ENCODE peak calls at places on chromosomes 3 and 15, in six cellular contexts. D, V, X, B, U and Y are unnamed samples.

GRCh38 chr3:4571690-4572334 is 78.7 kb downstream of the ITPR1 start:
- DNase-seq in D (peak; percentile 53), V (no peak), X (no peak), B (no peak), U (no peak), Y (no peak)

GRCh38 chr15:64430000-64430735 is 30.2 kb upstream of the ZNF609 start:
- DNase-seq in D (peak; percentile 88), V (peak; percentile 42), X (peak; percentile 1), B (peak; percentile 22), U (peak; percentile 37), Y (no peak)

GRCh38 chr15:89514596-89515406 is 18.4 kb upstream of the RHCG start:
- DNase-seq in D (no peak), V (no peak), X (no peak), B (no peak), U (no peak), Y (no peak)

GRCh38 chr3:43726511-43726910 is 35.8 kb downstream of the ABHD5 start:
- DNase-seq in D (no peak), V (no peak), X (no peak), B (no peak), U (no peak), Y (no peak)

GRCh38 chr15:71048913-71049675 is 66.2 kb upstream of the THSD4 start:
- DNase-seq in D (no peak), V (no peak), X (no peak), B (no peak), U (no peak), Y (no peak)

GRCh38 chr3:149273096-149273751 is 51.6 kb upstream of the CP start:
- DNase-seq in D (peak; percentile 93), V (peak; percentile 30), X (no peak), B (peak; percentile 61), U (peak; percentile 44), Y (no peak)

GRCh38 chr15:21267686-21268395 is 172.5 kb downstream of the POTEB3 start:
- DNase-seq in D (no peak), V (no peak), X (no peak), B (no peak), U (no peak), Y (no peak)

GRCh38 chr3:45943207-45943846 is at the start of gene CXCR6:
- DNase-seq in D (no peak), V (no peak), X (no peak), B (no peak), U (no peak), Y (no peak)

GRCh38 chr15:58512522-58512921 is 80.7 kb downstream of the LIPC start:
- DNase-seq in D (no peak), V (no peak), X (no peak), B (no peak), U (no peak), Y (no peak)

GRCh38 chr3:5769825-5770224 is 582.3 kb downstream of the EDEM1 start:
- DNase-seq in D (no peak), V (no peak), X (no peak), B (no peak), U (no peak), Y (no peak)

GRCh38 chr15:39204031-39204430 is 376.8 kb upstream of the THBS1 start:
- DNase-seq in D (no peak), V (no peak), X (no peak), B (no peak), U (no peak), Y (no peak)

GRCh38 chr3:186930143-186930638 is at the start of gene ST6GAL1:
- DNase-seq in D (peak; percentile 93), V (peak; percentile 89), X (peak; percentile 19), B (peak; percentile 84), U (peak; percentile 87), Y (peak; percentile 76)

GRCh38 chr3:186932281-186933181 is 2.2 kb downstream of the ST6GAL1 start:
- DNase-seq in D (no peak), V (no peak), X (no peak), B (no peak), U (no peak), Y (no peak)

GRCh38 chr3:186931487-186932280 is 1.4 kb downstream of the ST6GAL1 start:
- DNase-seq in D (peak; percentile 67), V (peak; percentile 57), X (peak; percentile 47), B (peak; percentile 57), U (peak; percentile 64), Y (no peak)

GRCh38 chr3:186929676-186930075 is 650 bp upstream of the ST6GAL1 start:
- DNase-seq in D (peak; percentile 17), V (no peak), X (no peak), B (no peak), U (no peak), Y (no peak)

DNA sequence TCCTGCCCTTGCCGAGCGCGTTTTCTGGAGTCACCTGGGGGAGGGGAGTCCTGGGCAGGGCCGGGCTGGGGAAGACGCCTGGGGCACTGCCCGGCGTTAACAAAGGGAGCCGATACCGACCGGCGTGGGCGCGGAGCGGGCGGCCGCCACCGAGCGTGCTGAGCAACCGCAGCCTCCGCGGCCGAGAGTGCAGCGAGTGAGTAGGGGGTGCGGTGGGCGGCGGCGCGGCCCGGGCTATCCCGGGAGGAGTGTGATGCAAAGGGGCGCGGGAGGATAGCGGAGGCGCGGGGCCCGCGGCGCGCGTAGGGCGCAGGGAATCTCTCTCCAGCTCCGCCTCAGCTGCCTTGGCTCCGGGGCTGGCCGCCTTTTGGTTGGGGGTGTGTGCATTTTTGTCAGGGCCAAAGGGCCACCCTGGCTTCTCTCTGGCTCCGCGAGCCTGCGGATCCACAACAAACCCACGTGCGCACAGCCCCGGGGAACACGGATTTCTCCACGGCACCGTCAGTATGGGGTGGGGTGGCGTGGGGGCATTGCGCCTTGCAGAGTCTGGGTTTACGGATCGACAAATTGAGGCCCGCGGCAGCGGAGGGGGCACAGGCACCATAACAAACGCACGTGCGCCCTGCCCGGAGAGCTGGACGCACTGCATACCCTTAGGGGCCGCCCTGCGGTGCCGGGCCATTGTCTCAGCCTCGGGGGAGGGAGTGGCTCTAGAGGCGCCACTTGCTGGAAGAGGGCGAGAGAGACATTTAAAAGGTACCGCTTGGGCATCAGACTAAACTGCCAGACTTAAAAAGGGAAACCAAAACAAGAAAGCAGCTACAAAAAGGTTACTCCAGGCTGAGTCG is 537 bp downstream of the ST6GAL1 start:
- DNase-seq in D (peak; percentile 94), V (peak; percentile 87), X (peak; percentile 23), B (peak; percentile 77), U (peak; percentile 81), Y (peak; percentile 75)
- TF ChIP-seq CTCF in D (peak; percentile 35), V (no peak), X (no peak), B (peak; percentile 8), U (peak; percentile 25), Y (no peak)

DNA sequence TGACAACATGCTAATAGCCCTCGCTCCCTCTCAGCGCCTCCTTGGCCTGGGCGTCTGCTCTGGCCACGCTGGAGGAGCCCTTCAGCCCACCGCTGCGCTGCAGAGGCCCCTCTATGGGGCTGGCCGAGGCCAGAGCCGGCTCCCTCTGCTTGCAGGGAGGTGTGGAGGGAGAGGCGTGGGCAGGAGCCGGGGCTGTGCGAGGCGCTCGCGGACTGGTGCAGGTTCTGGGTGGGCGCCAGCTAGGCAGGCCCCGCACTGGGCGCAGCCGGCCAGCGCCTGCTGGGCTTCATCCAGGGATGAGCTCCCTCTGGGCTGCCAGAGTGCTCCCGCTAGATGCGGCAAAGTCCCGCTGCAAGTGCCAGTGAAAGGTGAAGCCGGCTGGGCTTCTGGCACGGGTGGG is 21.0 kb upstream of the DNAJC13 start:
- DNase-seq in D (no peak), V (no peak), X (no peak), B (no peak), U (no peak), Y (no peak)
- TF ChIP-seq CTCF in D (no peak), V (no peak), X (no peak), B (no peak), U (no peak), Y (no peak)

GRCh38 chr3:48433472-48434118 is 3.7 kb upstream of the PLXNB1 start:
- DNase-seq in D (no peak), V (no peak), X (no peak), B (no peak), U (no peak), Y (no peak)

GRCh38 chr3:48431224-48432029 is 1.5 kb upstream of the PLXNB1 start:
- DNase-seq in D (no peak), V (no peak), X (no peak), B (no peak), U (no peak), Y (no peak)

GRCh38 chr3:48434591-48435222 is 4.8 kb upstream of the PLXNB1 start:
- DNase-seq in D (no peak), V (no peak), X (no peak), B (no peak), U (no peak), Y (no peak)

GRCh38 chr3:48430359-48431101 is 644 bp upstream of the PLXNB1 start:
- DNase-seq in D (no peak), V (no peak), X (no peak), B (no peak), U (no peak), Y (no peak)

GRCh38 chr3:48432411-48433371 is 2.8 kb upstream of the PLXNB1 start:
- DNase-seq in D (peak; percentile 92), V (peak; percentile 75), X (no peak), B (no peak), U (no peak), Y (no peak)
- TF ChIP-seq CTCF in D (peak; percentile 68), V (no peak), X (no peak), B (peak; percentile 28), U (peak; percentile 12), Y (peak; percentile 24)

DNA sequence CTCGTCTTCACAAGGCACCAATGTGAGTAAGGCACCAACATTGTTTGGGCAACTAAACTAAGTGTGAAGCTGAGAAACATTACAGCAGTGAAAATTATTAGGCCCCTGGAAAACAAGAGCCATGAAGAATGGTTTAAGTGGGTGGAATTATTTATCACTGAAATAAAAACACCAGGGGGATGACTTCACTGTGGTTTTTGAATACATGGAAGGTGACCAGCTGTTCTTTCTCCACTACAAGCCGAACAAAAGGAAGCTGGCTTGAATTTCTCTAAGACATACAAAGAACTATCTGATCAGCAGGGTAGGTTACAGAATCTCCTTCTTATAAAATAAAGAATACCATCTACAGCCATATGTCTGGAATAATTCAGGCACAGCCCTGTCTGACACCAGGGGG is 31.0 kb downstream of the SPATA12 start:
- DNase-seq in D (no peak), V (no peak), X (no peak), B (no peak), U (no peak), Y (no peak)
- TF ChIP-seq CTCF in D (no peak), V (no peak), X (no peak), B (no peak), U (no peak), Y (no peak)

DNA sequence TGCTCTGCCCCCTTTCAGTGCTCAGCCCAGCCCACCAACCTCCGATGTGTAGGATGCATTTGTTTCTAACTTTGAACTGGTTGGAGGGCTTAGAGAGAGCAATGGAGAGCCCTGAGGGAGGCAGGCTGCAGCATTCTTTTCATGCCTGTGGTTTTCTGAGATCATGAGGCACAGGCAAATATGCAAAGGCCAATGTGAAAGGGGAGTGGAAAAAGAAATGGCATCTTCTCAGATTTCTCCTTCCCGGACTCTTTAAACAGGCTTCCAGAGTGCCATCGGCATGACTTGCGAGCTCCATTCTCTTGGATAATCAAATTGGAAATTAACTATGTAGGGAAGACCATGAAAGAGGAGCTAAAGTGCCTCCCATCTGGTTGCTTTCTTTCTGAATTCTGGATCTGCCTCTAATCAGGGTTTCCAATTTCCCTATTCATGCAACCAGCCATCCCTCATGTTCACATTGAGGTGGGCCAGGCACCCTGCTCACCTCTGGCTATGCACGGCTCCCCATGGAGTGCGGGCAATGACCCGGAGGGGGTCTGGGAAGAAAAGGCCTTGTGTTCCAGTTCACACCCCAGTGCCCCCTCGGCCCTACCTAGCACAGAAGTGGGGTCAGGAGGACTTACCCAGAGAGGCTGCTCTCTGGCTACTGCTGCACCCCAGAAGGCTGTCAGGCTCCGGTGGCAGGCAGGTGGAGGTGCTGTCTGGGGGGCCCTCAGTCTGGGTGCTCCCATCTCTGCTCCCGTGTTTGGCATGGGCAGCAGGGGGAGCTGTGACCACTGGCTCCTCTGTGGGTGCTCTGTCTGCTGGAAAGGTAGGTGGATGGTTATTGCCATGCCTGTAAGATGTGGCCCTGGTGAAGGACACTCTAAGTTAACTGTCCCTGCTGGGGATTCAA is 16.1 kb downstream of the AMOTL2 start:
- DNase-seq in D (no peak), V (peak; percentile 22), X (no peak), B (peak; percentile 64), U (peak; percentile 72), Y (no peak)
- TF ChIP-seq CTCF in D (peak; percentile 67), V (no peak), X (no peak), B (peak; percentile 25), U (peak; percentile 23), Y (peak; percentile 48)